ENCODE peak calls at places on chromosome 9, in six cellular contexts. S, F, X, T, D and G are unnamed samples.

GRCh38 chr9:136329211-136329627 is 1.9 kb downstream of the GPSM1 start:
- DNase-seq in T (peak; percentile 38), S (no peak), X (no peak), F (no peak), D (no peak), G (no peak)

GRCh38 chr9:38278931-38279532 is 113.5 kb upstream of the ALDH1B1 start:
- DNase-seq in S (no peak), D (no peak), X (no peak), F (no peak), T (no peak), G (no peak)

GRCh38 chr9:85043248-85043647 is 373.7 kb downstream of the NTRK2 start:
- DNase-seq in F (no peak), X (no peak), D (no peak), S (no peak), T (no peak), G (no peak)

GRCh38 chr9:86974421-86974820 is 27.1 kb upstream of the GAS1 start:
- DNase-seq in X (no peak), T (peak; percentile 28), S (no peak), D (no peak), F (no peak), G (no peak)

GRCh38 chr9:2320126-2320525 is 301.5 kb upstream of the VLDLR start:
- DNase-seq in S (no peak), X (no peak), T (no peak), F (no peak), D (no peak), G (no peak)

GRCh38 chr9:18605763-18606162 is 131.8 kb downstream of the ADAMTSL1 start:
- DNase-seq in D (no peak), F (no peak), T (peak; percentile 83), S (no peak), X (peak; percentile 23), G (no peak)

GRCh38 chr9:134205636-134206316 is 41.4 kb upstream of the RNU6ATAC start:
- DNase-seq in X (peak; percentile 68), S (no peak), F (peak; percentile 62), D (peak; percentile 86), T (no peak), G (peak; percentile 9)

GRCh38 chr9:73743826-73744225 is 592.2 kb downstream of the ANXA1 start:
- DNase-seq in X (no peak), D (no peak), F (no peak), S (no peak), T (peak; percentile 30), G (no peak)

GRCh38 chr9:126953089-126953809 is 38.7 kb downstream of the RALGPS1 start:
- DNase-seq in S (no peak), D (peak; percentile 44), F (no peak), T (peak; percentile 56), X (no peak), G (no peak)

GRCh38 chr9:17349816-17350215 is 215.0 kb downstream of the CNTLN start:
- DNase-seq in X (no peak), T (peak; percentile 66), D (no peak), S (no peak), F (peak; percentile 6), G (no peak)

GRCh38 chr9:15158019-15158418 is 149.0 kb downstream of the TTC39B start:
- DNase-seq in F (no peak), X (no peak), D (no peak), S (no peak), T (no peak), G (no peak)

GRCh38 chr9:38713426-38713825 is 6.5 kb downstream of the FAM240B start:
- DNase-seq in D (peak; percentile 69), T (peak; percentile 98), X (no peak), S (no peak), F (peak; percentile 59), G (no peak)

GRCh38 chr9:106801816-106802215 is 61.1 kb upstream of the ZNF462 start:
- DNase-seq in F (no peak), D (no peak), X (no peak), T (no peak), S (no peak), G (no peak)

GRCh38 chr9:137025120-137025966 is 2.7 kb downstream of the ABCA2 start:
- DNase-seq in S (no peak), T (no peak), F (no peak), X (no peak), D (no peak), G (no peak)

GRCh38 chr9:2565676-2566340 is 55.8 kb upstream of the VLDLR start:
- DNase-seq in F (no peak), S (no peak), D (no peak), T (no peak), X (no peak), G (no peak)

GRCh38 chr9:88739373-88739772 is 204.4 kb downstream of the NXNL2 start:
- DNase-seq in T (no peak), F (no peak), S (no peak), D (no peak), X (no peak), G (no peak)

GRCh38 chr9:26954050-26954508 is 2.1 kb upstream of the IFT74 start:
- DNase-seq in X (no peak), F (no peak), T (peak; percentile 18), D (peak; percentile 43), S (no peak), G (no peak)

GRCh38 chr9:83271665-83272071 is 208.7 kb upstream of the RASEF start:
- DNase-seq in F (no peak), S (no peak), X (no peak), T (no peak), D (no peak), G (no peak)

GRCh38 chr9:133346021-133346713 is 1.8 kb downstream of the MED22 start:
- DNase-seq in T (no peak), D (no peak), S (no peak), F (no peak), X (no peak), G (no peak)

GRCh38 chr9:35826071-35826701 is 2.3 kb downstream of the FAM221B start:
- DNase-seq in F (peak; percentile 36), X (no peak), T (peak; percentile 83), D (peak; percentile 43), S (no peak), G (peak; percentile 14)

GRCh38 chr9:76932778-76933177 is 26.9 kb upstream of the PRUNE2 start:
- DNase-seq in S (no peak), T (peak; percentile 8), F (no peak), X (no peak), D (no peak), G (no peak)

GRCh38 chr9:127860779-127861178 is 6.3 kb upstream of the ENG start:
- DNase-seq in X (no peak), T (no peak), S (no peak), D (no peak), F (no peak), G (no peak)

GRCh38 chr9:121227867-121228266 is 26.2 kb upstream of the RAB14 start:
- DNase-seq in D (no peak), S (no peak), F (no peak), X (no peak), T (no peak), G (no peak)

GRCh38 chr9:101569736-101570501 is 24.9 kb downstream of the PPP3R2 start:
- DNase-seq in T (no peak), S (no peak), D (no peak), X (no peak), F (no peak), G (no peak)

GRCh38 chr9:111965566-111966019 is 69.0 kb downstream of the UGCG start:
- DNase-seq in D (peak; percentile 96), X (no peak), F (peak; percentile 90), T (peak; percentile 97), S (no peak), G (no peak)

GRCh38 chr9:133090187-133090586 is 28.4 kb downstream of the CEL start:
- DNase-seq in F (no peak), T (no peak), S (peak; percentile 21), X (no peak), D (no peak), G (no peak)

GRCh38 chr9:87389936-87390335 is 107.7 kb upstream of the DAPK1 start:
- DNase-seq in X (no peak), D (peak; percentile 34), T (peak; percentile 14), S (no peak), F (no peak), G (no peak)

GRCh38 chr9:105439428-105439827 is 8.4 kb upstream of the FSD1L start:
- DNase-seq in F (no peak), D (no peak), X (no peak), T (peak; percentile 76), S (no peak), G (no peak)

GRCh38 chr9:16960084-16960483 is 89.6 kb upstream of the BNC2 start:
- DNase-seq in D (peak; percentile 34), F (no peak), S (no peak), X (no peak), T (peak; percentile 63), G (no peak)

GRCh38 chr9:75852746-75853145 is 37.7 kb upstream of the PCSK5 start:
- DNase-seq in S (no peak), D (no peak), F (no peak), T (no peak), X (no peak), G (no peak)

GRCh38 chr9:111034573-111035539 is 3.4 kb downstream of the LPAR1 start:
- DNase-seq in F (no peak), T (no peak), D (no peak), X (no peak), S (no peak), G (no peak)

GRCh38 chr9:89635816-89636215 is 31.0 kb downstream of the GADD45G start:
- DNase-seq in T (no peak), F (peak; percentile 41), S (no peak), X (no peak), D (peak; percentile 60), G (no peak)

GRCh38 chr9:17480966-17481365 is 97.9 kb upstream of the SH3GL2 start:
- DNase-seq in X (peak; percentile 11), F (no peak), D (no peak), S (no peak), T (no peak), G (no peak)